ENCODE peak calls at places on chromosomes 12 and 14, in seven cellular contexts. L, K, T, Y, P, W and E are unnamed samples.

GRCh38 chr12:85279449-85280137 is 427 bp upstream of the ALX1 start:
- DNase-seq in L (no peak), K (no peak), T (no peak), Y (no peak), P (peak; percentile 29), W (peak; percentile 61), E (no peak)

GRCh38 chr12:11863478-11863906 is 207.2 kb upstream of the BCL2L14 start:
- DNase-seq in L (no peak), K (no peak), T (no peak), Y (peak; percentile 71), P (no peak), W (peak; percentile 91), E (peak; percentile 51)

GRCh38 chr12:124720019-124720686 is 143.5 kb downstream of the SCARB1 start:
- DNase-seq in L (no peak), K (peak; percentile 41), T (peak; percentile 76), Y (peak; percentile 35), P (no peak), W (no peak), E (peak; percentile 54)

GRCh38 chr14:22848391-22849164 is 12.2 kb downstream of the MMP14 start:
- DNase-seq in L (no peak), K (no peak), T (no peak), Y (peak; percentile 84), P (peak; percentile 58), W (peak; percentile 95), E (peak; percentile 51)

GRCh38 chr12:6662602-6662905 is 365 bp downstream of the ING4 start:
- DNase-seq in L (no peak), K (peak; percentile 92), T (no peak), Y (no peak), P (no peak), W (no peak), E (no peak)

GRCh38 chr14:31405106-31405505 is 15.2 kb downstream of the HEATR5A start:
- DNase-seq in L (no peak), K (no peak), T (no peak), Y (no peak), P (no peak), W (no peak), E (no peak)

GRCh38 chr12:95852133-95852532 is 6.6 kb upstream of the SNRPF start:
- DNase-seq in L (no peak), K (no peak), T (no peak), Y (no peak), P (no peak), W (no peak), E (no peak)

GRCh38 chr12:52023182-52023975 is 16.6 kb downstream of the TAMALIN start:
- DNase-seq in L (peak; percentile 88), K (peak; percentile 94), T (peak; percentile 78), Y (peak; percentile 91), P (peak; percentile 93), W (peak; percentile 94), E (peak; percentile 92)

GRCh38 chr12:113232787-113233585 is 11.7 kb downstream of the TPCN1 start:
- DNase-seq in L (peak; percentile 82), K (no peak), T (no peak), Y (peak; percentile 75), P (peak; percentile 65), W (peak; percentile 73), E (peak; percentile 85)

GRCh38 chr12:127063339-127064090 is 1203.5 kb upstream of the TMEM132C start:
- DNase-seq in L (no peak), K (no peak), T (peak; percentile 85), Y (no peak), P (no peak), W (no peak), E (no peak)

GRCh38 chr14:93075891-93076290 is 39.8 kb downstream of the ITPK1 start:
- DNase-seq in L (no peak), K (no peak), T (no peak), Y (no peak), P (no peak), W (no peak), E (no peak)

GRCh38 chr12:105723534-105723933 is 393.0 kb downstream of the C12orf75 start:
- DNase-seq in L (no peak), K (no peak), T (no peak), Y (no peak), P (no peak), W (no peak), E (no peak)

GRCh38 chr12:12612403-12612802 is 727 bp downstream of the CREBL2 start:
- DNase-seq in L (no peak), K (peak; percentile 31), T (peak; percentile 58), Y (no peak), P (no peak), W (no peak), E (peak; percentile 37)

GRCh38 chr12:51714666-51715065 is 123.6 kb downstream of the SCN8A start:
- DNase-seq in L (no peak), K (no peak), T (peak; percentile 83), Y (no peak), P (no peak), W (no peak), E (no peak)

GRCh38 chr12:9727813-9728212 is 5.1 kb downstream of the CLECL1 start:
- DNase-seq in L (no peak), K (no peak), T (no peak), Y (no peak), P (no peak), W (no peak), E (no peak)

GRCh38 chr12:75349946-75350345 is 15.5 kb downstream of the GLIPR1L1 start:
- DNase-seq in L (no peak), K (no peak), T (no peak), Y (no peak), P (no peak), W (no peak), E (no peak)

GRCh38 chr12:128867466-128867865 is 14.2 kb downstream of the GLT1D1 start:
- DNase-seq in L (no peak), K (no peak), T (no peak), Y (no peak), P (no peak), W (peak; percentile 36), E (no peak)

GRCh38 chr12:99984271-99985128 is at the start of gene ANKS1B:
- DNase-seq in L (no peak), K (peak; percentile 52), T (peak; percentile 49), Y (peak; percentile 54), P (peak; percentile 72), W (peak; percentile 74), E (peak; percentile 73)

GRCh38 chr14:70905316-70905715 is 1.9 kb upstream of the PCNX1 start:
- DNase-seq in L (no peak), K (no peak), T (no peak), Y (peak; percentile 79), P (no peak), W (no peak), E (peak; percentile 74)

GRCh38 chr12:57309420-57309819 is 58.4 kb upstream of the STAC3 start:
- DNase-seq in L (no peak), K (no peak), T (peak; percentile 84), Y (no peak), P (no peak), W (no peak), E (no peak)

GRCh38 chr14:63893701-63894458 is 41.1 kb downstream of the SYNE2 start:
- DNase-seq in L (no peak), K (no peak), T (no peak), Y (peak; percentile 58), P (no peak), W (peak; percentile 86), E (no peak)
- H3K27ac ChIP-seq in L (no peak overlapping the region), K (peak overlapping the region; percentile 53), T (no peak overlapping the region), Y (peak overlapping the region; percentile 2), P (peak overlapping the region; percentile 43), W (peak overlapping the region; percentile 75), E (no peak overlapping the region)

DNA sequence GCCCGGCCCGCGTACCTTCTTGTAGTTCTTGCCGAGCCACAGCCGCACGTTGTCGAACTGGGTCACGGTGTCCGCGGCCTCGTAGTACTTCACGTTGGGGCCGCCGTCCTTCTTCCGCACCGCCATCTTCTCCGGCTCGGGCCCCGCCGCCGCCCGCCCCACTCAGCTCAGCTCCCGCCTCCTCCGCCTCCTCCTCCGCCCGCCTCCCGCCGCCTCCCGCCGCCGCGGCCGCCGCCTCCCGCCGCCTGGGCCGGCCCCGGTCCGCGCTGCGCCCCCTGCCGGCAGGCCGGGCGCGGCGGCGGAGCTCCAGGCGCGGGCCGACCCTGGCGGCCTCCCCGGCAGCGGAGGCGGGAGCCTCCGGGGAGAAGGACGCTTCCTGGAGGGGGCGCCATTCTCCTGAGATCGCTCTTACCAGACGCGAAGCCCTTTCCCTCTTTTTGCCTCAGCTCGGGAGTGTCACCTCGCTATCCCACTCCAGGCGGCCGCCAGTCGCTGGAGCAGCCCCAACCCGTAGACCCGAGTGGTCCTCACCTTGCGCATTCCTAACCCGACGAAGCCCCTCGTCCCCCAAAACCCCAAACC is at the start of gene SMARCC2:
- DNase-seq in L (peak; percentile 85), K (peak; percentile 91), T (peak; percentile 93), Y (peak; percentile 92), P (peak; percentile 92), W (peak; percentile 95), E (peak; percentile 89)
- H3K4me3 ChIP-seq in L (peak within 1 kb of the TSS; percentile 95), K (peak within 1 kb of the TSS; percentile 81), T (peak within 1 kb of the TSS; percentile 94), Y (peak within 1 kb of the TSS; percentile 86), P (peak within 1 kb of the TSS; percentile 85), W (peak within 1 kb of the TSS; percentile 98), E (peak within 1 kb of the TSS; percentile 88)

GRCh38 chr14:56814468-56815074 is 4.3 kb upstream of the OTX2 start:
- DNase-seq in L (no peak), K (no peak), T (no peak), Y (no peak), P (no peak), W (no peak), E (no peak)
- H3K4me1 ChIP-seq in L (no peaks in the 10 kb centered on the region), K (no peaks in the 10 kb centered on the region), T (no peaks in the 10 kb centered on the region), Y (no peaks in the 10 kb centered on the region), P (no peaks in the 10 kb centered on the region), W (peaks cover 1% of the 10 kb centered on the region), E (no peaks in the 10 kb centered on the region)

GRCh38 chr14:103849151-103850013 is 2.0 kb upstream of the PPP1R13B start:
- DNase-seq in L (no peak), K (no peak), T (no peak), Y (peak; percentile 10), P (peak; percentile 34), W (peak; percentile 60), E (no peak)

GRCh38 chr14:103847439-103847953 is at the start of gene PPP1R13B:
- DNase-seq in L (peak; percentile 91), K (peak; percentile 89), T (peak; percentile 94), Y (peak; percentile 95), P (peak; percentile 94), W (peak; percentile 96), E (peak; percentile 94)

GRCh38 chr14:103846569-103847438 is 571 bp downstream of the PPP1R13B start:
- DNase-seq in L (peak; percentile 14), K (no peak), T (peak; percentile 45), Y (peak; percentile 57), P (peak; percentile 67), W (peak; percentile 69), E (peak; percentile 47)

GRCh38 chr14:103848720-103849077 is 1.3 kb upstream of the PPP1R13B start:
- DNase-seq in L (no peak), K (no peak), T (no peak), Y (peak; percentile 52), P (no peak), W (peak; percentile 66), E (no peak)

DNA sequence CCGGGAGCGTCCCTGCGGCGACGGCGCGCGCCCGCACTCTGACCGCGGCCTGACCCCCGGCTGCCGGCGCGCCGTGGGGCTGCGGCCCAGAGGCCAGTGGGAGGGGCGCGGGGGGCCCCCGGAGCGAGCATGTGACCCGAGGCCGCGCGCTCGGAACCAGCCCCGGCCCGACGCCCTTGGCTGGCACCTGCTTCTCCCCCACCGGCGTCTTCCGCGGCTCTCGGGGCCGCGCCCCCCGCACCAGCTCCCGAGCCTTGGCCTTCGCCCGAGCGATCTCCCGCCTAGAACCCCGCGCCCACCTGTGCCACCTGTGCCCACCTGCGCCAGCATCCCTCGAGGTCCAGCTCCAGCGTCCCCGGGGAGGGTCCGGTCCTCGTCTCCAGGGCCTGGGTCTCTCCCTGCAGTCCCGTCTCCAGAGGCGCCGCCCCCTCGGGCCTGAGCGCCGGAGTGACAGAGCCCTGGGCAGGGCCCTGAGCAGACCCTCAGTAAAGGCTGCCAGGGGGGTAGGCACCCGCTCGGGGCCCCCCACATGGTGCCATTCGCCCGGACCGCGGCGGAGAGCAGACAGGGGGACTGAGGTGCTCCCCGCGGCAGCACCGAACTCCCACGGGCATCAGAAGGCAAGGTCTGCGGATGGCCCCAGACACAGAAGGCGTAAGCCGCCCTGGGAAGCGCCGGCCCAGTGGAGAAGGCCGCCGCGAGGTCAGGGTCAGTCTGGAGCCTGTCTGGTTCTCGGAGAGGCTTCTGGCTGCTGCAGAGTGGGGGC is 762 bp upstream of the PPP1R13B start:
- DNase-seq in L (no peak), K (no peak), T (no peak), Y (peak; percentile 59), P (peak; percentile 61), W (peak; percentile 74), E (peak; percentile 72)
- H3K27ac ChIP-seq in L (no peak overlapping the region), K (peak overlapping the region; percentile 97), T (no peak overlapping the region), Y (peak overlapping the region; percentile 89), P (peak overlapping the region; percentile 71), W (peak overlapping the region; percentile 73), E (no peak overlapping the region)